ENCODE peak calls at places on chromosomes 7 and 10, in five cellular contexts. I, H, Y, R and P are unnamed samples.

GRCh38 chr7:26681819-26682418 is 182.5 kb downstream of the SKAP2 start:
- DNase-seq in I (no peak), Y (no peak), R (peak), H (no peak), P (no peak)

GRCh38 chr10:44477021-44477420 is 92.1 kb upstream of the CXCL12 start:
- DNase-seq in R (no peak), H (no peak), I (no peak), Y (no peak), P (no peak)

GRCh38 chr10:30118590-30118989 is 59.2 kb upstream of the JCAD start:
- DNase-seq in Y (no peak), H (no peak), I (no peak), R (no peak), P (no peak)

GRCh38 chr7:47414342-47415288 is 167.3 kb downstream of the TNS3 start:
- DNase-seq in Y (no peak), H (no peak), I (no peak), R (no peak), P (no peak)

GRCh38 chr7:108449577-108449920 is 6.7 kb downstream of the NRCAM start:
- DNase-seq in R (no peak), Y (no peak), I (no peak), H (no peak), P (no peak)

GRCh38 chr7:2012981-2013380 is 219.8 kb downstream of the MAD1L1 start:
- DNase-seq in I (no peak), Y (no peak), H (no peak), R (no peak), P (no peak)

GRCh38 chr10:86821600-86821999 is 65.2 kb downstream of the BMPR1A start:
- DNase-seq in R (no peak), H (no peak), Y (no peak), I (no peak), P (no peak)

GRCh38 chr10:42990016-42990720 is 86.7 kb upstream of the RET start:
- DNase-seq in H (no peak), Y (no peak), I (peak), R (no peak), P (no peak)

GRCh38 chr7:37027557-37028341 is 303.5 kb upstream of the AOAH start:
- DNase-seq in R (no peak), Y (no peak), I (no peak), H (no peak), P (no peak)

GRCh38 chr7:2012044-2012900 is 220.5 kb downstream of the MAD1L1 start:
- DNase-seq in I (no peak), H (no peak), Y (no peak), R (no peak), P (no peak)

GRCh38 chr7:7274782-7275181 is 92.4 kb downstream of the C1GALT1 start:
- DNase-seq in H (no peak), Y (no peak), I (no peak), R (no peak), P (no peak)

GRCh38 chr7:37411444-37412034 is 37.1 kb downstream of the ELMO1 start:
- DNase-seq in Y (no peak), R (no peak), I (no peak), H (no peak), P (no peak)

GRCh38 chr10:404991-405390 is 269.7 kb downstream of the ZMYND11 start:
- DNase-seq in Y (no peak), I (no peak), H (no peak), R (no peak), P (no peak)

GRCh38 chr7:92292981-92293380 is 47.2 kb downstream of the ANKIB1 start:
- DNase-seq in Y (no peak), R (no peak), I (no peak), H (no peak), P (no peak)

GRCh38 chr10:92407305-92408016 is 116.5 kb downstream of the MARCHF5 start:
- DNase-seq in I (no peak), R (no peak), H (no peak), Y (no peak), P (no peak)

GRCh38 chr7:31373337-31374289 is 33.1 kb upstream of the NEUROD6 start:
- DNase-seq in R (peak), Y (no peak), I (peak), H (no peak), P (peak)

GRCh38 chr7:64887756-64888508 is 15.1 kb upstream of the ZNF273 start:
- DNase-seq in R (no peak), I (peak), H (no peak), Y (no peak), P (no peak)

GRCh38 chr10:100984670-100985177 is 2.6 kb downstream of the MRPL43 start:
- DNase-seq in H (no peak), Y (no peak), I (no peak), R (no peak), P (no peak)